ENCODE peak calls at places on chromosomes 2 and 18, in five cellular contexts. Z is CD8-positive, alpha-beta memory T cell; X is left ventricle myocardium inferior; D is right cardiac atrium; Y is suprapubic skin. V is an unnamed sample. For H3K4me1, the result is how much of the 10 kb centered on the place peaks cover.

GRCh38 chr2:239688098-239688497 is 287.3 kb upstream of the HDAC4 start:
- DNase-seq in D (no peak), X (no peak), Y (peak), Z (no peak), V (no peak)

GRCh38 chr18:71529708-71530303 is 1014.3 kb downstream of the CBLN2 start:
- DNase-seq in D (no peak), X (no peak), Z (no peak), Y (no peak), V (no peak)

GRCh38 chr2:240896871-240897692 is 1.1 kb upstream of the MAB21L4 start:
- DNase-seq in D (peak), X (no peak), Y (no peak), Z (no peak), V (no peak)

GRCh38 chr18:23479829-23480505 is 23.3 kb upstream of the RMC1 start:
- DNase-seq in Z (no peak), Y (no peak), X (no peak), D (no peak), V (no peak)

GRCh38 chr2:134319581-134320246 is 65.8 kb downstream of the MGAT5 start:
- DNase-seq in X (no peak), Z (no peak), Y (no peak), D (no peak), V (no peak)

GRCh38 chr2:135945521-135945920 is 39.9 kb downstream of the DARS1 start:
- DNase-seq in X (no peak), D (no peak), Y (no peak), Z (no peak), V (no peak)

GRCh38 chr2:168470880-168471475 is 14.9 kb downstream of the CERS6 start:
- DNase-seq in Y (no peak), D (no peak), Z (no peak), X (no peak), V (no peak)

GRCh38 chr2:43604674-43605073 is 8.8 kb upstream of the THADA start:
- DNase-seq in X (no peak), Y (no peak), Z (no peak), D (no peak), V (peak)

GRCh38 chr2:161992526-161992925 is 81.5 kb downstream of the DPP4 start:
- DNase-seq in D (no peak), Z (peak), X (no peak), Y (no peak), V (peak)

GRCh38 chr2:238688197-238689153 is 159.4 kb upstream of the TWIST2 start:
- DNase-seq in D (no peak), Z (no peak), Y (no peak), X (no peak), V (no peak)

GRCh38 chr2:20450201-20451108 is 3.6 kb downstream of the RHOB start:
- DNase-seq in Y (peak), Z (no peak), X (peak), D (peak), V (no peak)

GRCh38 chr2:233386382-233387041 is 32.2 kb downstream of the DGKD start:
- DNase-seq in Z (no peak), D (peak), X (no peak), Y (peak), V (no peak)

GRCh38 chr18:74493689-74494088 is 2.5 kb upstream of the CNDP2 start:
- DNase-seq in X (no peak), Z (peak), Y (peak), D (peak), V (peak)

GRCh38 chr2:36369711-36370110 is 14.1 kb downstream of the CRIM1 start:
- DNase-seq in Z (no peak), Y (no peak), X (no peak), D (no peak), V (no peak)

GRCh38 chr2:36373149-36373880 is 17.7 kb downstream of the CRIM1 start:
- DNase-seq in X (no peak), D (no peak), Z (no peak), Y (no peak), V (no peak)

GRCh38 chr2:36371963-36372391 is 16.4 kb downstream of the CRIM1 start:
- DNase-seq in X (no peak), Z (no peak), D (no peak), Y (no peak), V (no peak)

GRCh38 chr2:36370281-36370680 is 14.7 kb downstream of the CRIM1 start:
- DNase-seq in Z (no peak), D (no peak), X (no peak), Y (no peak), V (no peak)

DNA sequence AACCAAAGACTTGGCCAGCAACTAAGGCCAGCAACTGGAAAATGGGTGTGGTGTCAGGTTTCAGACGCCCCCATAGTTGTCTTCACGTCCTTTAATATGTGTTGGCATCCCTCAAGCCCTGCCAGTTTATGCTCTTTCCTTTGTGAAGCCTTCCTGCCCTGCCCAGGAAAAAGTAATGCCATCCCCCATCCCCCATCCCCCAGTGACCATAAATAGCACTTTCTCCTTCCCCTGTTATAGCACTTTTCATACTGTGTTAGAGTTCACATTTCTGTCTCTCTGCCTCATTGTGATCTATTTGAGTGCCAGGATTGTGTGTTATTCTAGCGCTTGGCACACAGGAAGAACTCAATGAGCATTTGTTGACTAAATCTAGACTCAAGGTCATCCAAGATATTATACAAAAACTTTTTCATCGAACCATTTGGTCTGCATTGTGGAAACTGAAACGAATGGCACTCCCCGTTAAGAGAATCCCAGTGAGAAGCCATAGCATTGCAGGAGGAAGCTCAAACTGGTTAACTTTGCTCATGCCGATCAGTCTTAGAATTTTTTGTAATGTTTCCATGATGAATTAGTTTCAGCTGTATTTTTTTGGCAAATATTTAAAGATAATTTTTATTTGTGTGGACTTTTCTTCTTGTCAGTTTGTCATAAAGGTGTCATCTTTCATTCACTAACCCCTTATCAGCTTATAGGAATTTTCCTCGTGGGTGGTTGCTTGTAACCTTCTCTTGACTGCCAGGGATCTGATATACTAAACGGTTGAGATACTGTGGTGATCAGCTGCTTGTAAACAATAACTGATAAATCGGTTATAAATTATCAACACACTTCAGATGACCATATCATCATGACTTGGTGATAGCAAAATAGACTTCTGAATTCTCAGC is 15.7 kb downstream of the CRIM1 start:
- DNase-seq in Z (no peak), Y (no peak), X (no peak), D (no peak), V (no peak)
- H3K4me1 ChIP-seq in Z (under half), Y (half or more), X (half or more), D (under half), V (under half)

DNA sequence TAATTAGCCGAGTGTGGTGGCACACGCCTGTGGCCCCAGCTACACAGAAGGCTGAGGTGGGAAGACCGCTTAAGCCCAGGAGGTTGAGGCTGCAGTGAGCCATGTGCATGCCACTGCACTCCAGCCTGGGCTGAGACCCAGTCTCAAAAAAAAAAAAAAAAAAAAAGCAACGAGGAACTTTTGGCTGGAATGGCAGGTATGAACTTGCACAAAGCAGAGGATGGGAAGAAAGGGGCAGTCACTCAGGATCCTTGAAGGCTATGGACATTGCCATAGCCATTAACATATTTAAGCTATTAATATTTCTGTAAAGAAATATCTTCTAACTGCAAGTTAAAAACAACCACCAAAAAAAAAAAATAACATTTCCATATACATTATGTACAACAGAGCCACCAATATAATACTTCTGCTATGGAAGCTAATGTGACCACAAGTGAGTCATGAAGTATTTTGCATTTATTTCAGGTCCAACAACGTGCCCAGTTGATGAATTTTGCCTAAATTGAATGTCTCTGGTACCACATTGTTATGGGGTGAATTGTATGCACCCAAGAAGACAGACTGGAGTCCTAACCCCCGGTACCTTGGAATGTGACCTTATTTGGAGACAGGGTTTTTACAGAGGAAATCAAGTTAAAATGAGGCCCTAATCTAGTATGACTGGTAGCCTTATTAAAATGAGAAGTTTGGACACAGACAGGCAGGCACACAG is 102.9 kb downstream of the RBMS1 start:
- DNase-seq in Y (no peak), Z (no peak), X (no peak), D (no peak), V (no peak)
- H3K4me3 ChIP-seq in Y (no peak), Z (no peak), X (no peak), D (no peak), V (no peak)

GRCh38 chr2:95670167-95670566 is 78.4 kb downstream of the TRIM43 start:
- DNase-seq in D (no peak), X (no peak), Y (no peak), Z (no peak), V (no peak)
- H3K27ac ChIP-seq in D (peak), X (peak), Y (no peak), Z (no peak), V (no peak)

GRCh38 chr2:200352631-200353030 is 46.1 kb downstream of the SPATS2L start:
- DNase-seq in Y (no peak), Z (no peak), X (no peak), D (no peak), V (no peak)
- H3K4me1 ChIP-seq in Y (under half), Z (under half), X (half or more), D (under half), V (under half)

GRCh38 chr2:209209943-209210342 is 213.9 kb upstream of the MAP2 start:
- DNase-seq in Y (no peak), X (no peak), D (no peak), Z (no peak), V (no peak)
- H3K4me3 ChIP-seq in Y (no peak), X (no peak), D (no peak), Z (no peak), V (no peak)

GRCh38 chr2:196260546-196260945 is 89.2 kb upstream of the STK17B start:
- DNase-seq in Y (no peak), X (no peak), Z (peak), D (no peak), V (no peak)
- H3K27ac ChIP-seq in Y (peak), X (no peak), Z (peak), D (no peak), V (peak)

GRCh38 chr2:85794038-85794441 is 40.2 kb downstream of the ATOH8 start:
- DNase-seq in D (no peak), Y (no peak), Z (no peak), X (no peak), V (no peak)

GRCh38 chr2:85792783-85793441 is 39.1 kb downstream of the ATOH8 start:
- DNase-seq in D (peak), Y (no peak), Z (no peak), X (no peak), V (no peak)

GRCh38 chr2:85794491-85795121 is 40.8 kb downstream of the ATOH8 start:
- DNase-seq in Z (no peak), X (no peak), D (peak), Y (no peak), V (no peak)

GRCh38 chr2:85791704-85792565 is 38.1 kb downstream of the ATOH8 start:
- DNase-seq in D (peak), Y (no peak), Z (no peak), X (no peak), V (no peak)

GRCh38 chr2:85793584-85793983 is 39.8 kb downstream of the ATOH8 start:
- DNase-seq in Z (no peak), Y (no peak), X (no peak), D (no peak), V (no peak)
- H3K4me1 ChIP-seq in Z (under half), Y (half or more), X (half or more), D (under half), V (under half)